ENCODE peak calls at places on chromosomes 16 and 17, in eight cellular contexts. Q is endothelial cell; O is HCT116; T is IMR-90; Z is CD4-positive, alpha-beta T cell; K is progenitor cell of endocrine pancreas; E is cardiac muscle cell; C is MM.1S. B is an unnamed sample.

GRCh38 chr17:30113213-30113612 is 3.4 kb upstream of the NSRP1 start:
- DNase-seq in Z (no peak), C (peak), Q (no peak), T (no peak), K (no peak), E (no peak), O (no peak), B (no peak)

GRCh38 chr17:41413353-41413752 is 11.0 kb downstream of the KRT37 start:
- DNase-seq in Q (no peak), K (no peak), C (no peak), Z (no peak), T (peak), O (no peak), E (no peak), B (no peak)

GRCh38 chr17:1362964-1363363 is 37.1 kb downstream of the YWHAE start:
- DNase-seq in K (no peak), E (peak), T (no peak), C (peak), Q (no peak), Z (no peak), O (no peak), B (peak)

GRCh38 chr17:75927286-75927922 is 13.4 kb downstream of the FBF1 start:
- DNase-seq in C (peak), Z (no peak), K (no peak), E (peak), O (peak), Q (peak), T (no peak), B (peak)

GRCh38 chr17:81365601-81366585 is 29.4 kb upstream of the BAHCC1 start:
- DNase-seq in K (no peak), O (peak), T (peak), E (peak), Q (no peak), C (no peak), Z (no peak), B (no peak)

GRCh38 chr16:53925011-53925410 is 221.1 kb downstream of the FTO start:
- DNase-seq in C (no peak), E (peak), Q (no peak), T (no peak), O (no peak), K (no peak), Z (no peak), B (no peak)

GRCh38 chr16:67163164-67163902 is 1.2 kb upstream of the HSF4 start:
- DNase-seq in O (no peak), Z (peak), K (no peak), C (no peak), T (peak), E (peak), Q (no peak), B (peak)

GRCh38 chr17:45277216-45277849 is 15.4 kb upstream of the SPATA32 start:
- DNase-seq in K (peak), T (peak), E (peak), Z (peak), O (peak), Q (peak), C (peak), B (peak)

GRCh38 chr16:71467810-71468209 is 5.8 kb upstream of the ZNF23 start:
- DNase-seq in Z (peak), K (peak), C (peak), E (peak), O (no peak), Q (peak), T (peak), B (peak)

GRCh38 chr16:9191274-9191850 is 99.9 kb downstream of the HAPSTR1 start:
- DNase-seq in E (no peak), K (no peak), Z (no peak), C (no peak), O (no peak), T (no peak), Q (no peak), B (no peak)

GRCh38 chr16:58678716-58679115 is 5.9 kb downstream of the SLC38A7 start:
- DNase-seq in Z (no peak), K (no peak), C (no peak), Q (no peak), O (no peak), T (no peak), E (peak), B (no peak)

GRCh38 chr17:51035436-51035835 is 85.2 kb downstream of the SPAG9 start:
- DNase-seq in Q (peak), Z (no peak), C (peak), T (peak), O (no peak), E (peak), K (no peak), B (no peak)

GRCh38 chr17:75684924-75685323 is 17.8 kb downstream of the SAP30BP start:
- DNase-seq in K (no peak), O (no peak), Z (no peak), T (no peak), C (no peak), E (no peak), Q (no peak), B (no peak)

GRCh38 chr17:13638855-13639458 is 37.2 kb upstream of the HS3ST3A1 start:
- DNase-seq in C (no peak), E (peak), Q (no peak), K (no peak), Z (no peak), T (peak), O (no peak), B (no peak)

GRCh38 chr17:57289130-57289529 is 32.8 kb downstream of the MSI2 start:
- DNase-seq in E (no peak), C (no peak), T (no peak), O (no peak), Q (no peak), K (no peak), Z (no peak), B (no peak)

GRCh38 chr16:81511371-81511770 is 66.8 kb downstream of the CMIP start:
- DNase-seq in K (no peak), E (peak), T (peak), Q (no peak), Z (no peak), O (peak), C (no peak), B (no peak)

GRCh38 chr16:54283735-54284318 is 2.8 kb downstream of the IRX3 start:
- DNase-seq in K (no peak), Q (no peak), C (no peak), O (no peak), Z (no peak), T (no peak), E (peak), B (peak)

GRCh38 chr17:49575524-49576120 is at the start of gene NXPH3:
- DNase-seq in K (peak), C (peak), Q (peak), T (peak), E (peak), O (no peak), Z (peak), B (peak)

GRCh38 chr17:42677921-42678781 is 1.4 kb upstream of the PLEKHH3 start:
- DNase-seq in K (peak), O (peak), Z (peak), C (peak), T (peak), Q (peak), E (peak), B (peak)

GRCh38 chr16:9978160-9978725 is 204.0 kb downstream of the GRIN2A start:
- DNase-seq in Q (no peak), O (no peak), Z (no peak), E (no peak), C (no peak), T (no peak), K (no peak), B (no peak)

GRCh38 chr17:48747445-48748363 is 19.2 kb upstream of the HOXB13 start:
- DNase-seq in E (no peak), Z (no peak), Q (no peak), C (no peak), K (no peak), O (no peak), T (no peak), B (no peak)

GRCh38 chr16:76207270-76207669 is 69.9 kb upstream of the CNTNAP4 start:
- DNase-seq in T (no peak), Z (no peak), O (no peak), E (no peak), K (no peak), C (no peak), Q (no peak), B (no peak)

GRCh38 chr16:69412287-69412686 is 12.1 kb upstream of the CYB5B start:
- DNase-seq in O (no peak), K (no peak), T (peak), Q (no peak), E (peak), Z (no peak), C (no peak), B (no peak)

GRCh38 chr16:68272501-68273209 is 8.3 kb downstream of the SLC7A6 start:
- DNase-seq in Z (peak), O (no peak), Q (no peak), C (peak), T (no peak), K (no peak), E (no peak), B (no peak)

GRCh38 chr16:67897231-67897630 is 4.2 kb downstream of the PSKH1 start:
- DNase-seq in K (no peak), C (no peak), Q (no peak), T (peak), Z (no peak), E (peak), O (no peak), B (no peak)

GRCh38 chr16:2526135-2526534 is 5.1 kb downstream of the CEMP1 start:
- DNase-seq in C (no peak), E (no peak), T (no peak), K (no peak), Q (no peak), Z (no peak), O (no peak), B (no peak)

GRCh38 chr17:82553210-82553930 is 33.8 kb downstream of the FOXK2 start:
- DNase-seq in Q (no peak), Z (no peak), E (no peak), T (no peak), K (no peak), O (no peak), C (no peak), B (no peak)

GRCh38 chr16:27408012-27408601 is 6.1 kb downstream of the IL21R start:
- DNase-seq in T (peak), C (no peak), O (no peak), Z (peak), K (no peak), Q (no peak), E (peak), B (peak)

GRCh38 chr16:31875112-31875803 is 1.7 kb downstream of the ZNF267 start:
- DNase-seq in Q (no peak), T (peak), E (peak), O (no peak), Z (no peak), C (no peak), K (no peak), B (no peak)

GRCh38 chr16:51666821-51667220 is 515.8 kb upstream of the SALL1 start:
- DNase-seq in Q (no peak), K (no peak), Z (no peak), O (no peak), C (no peak), E (no peak), T (no peak), B (no peak)

GRCh38 chr16:4110680-4111079 is 5.6 kb downstream of the ADCY9 start:
- DNase-seq in K (no peak), Z (no peak), T (no peak), Q (no peak), O (no peak), E (no peak), C (no peak), B (no peak)

GRCh38 chr16:9033125-9033830 is 58.2 kb upstream of the HAPSTR1 start:
- DNase-seq in T (peak), O (peak), Q (no peak), K (no peak), E (peak), C (no peak), Z (no peak), B (peak)

GRCh38 chr16:85557083-85557975 is 55.8 kb upstream of the GSE1 start:
- DNase-seq in O (no peak), T (no peak), Z (peak), C (peak), K (no peak), E (no peak), Q (no peak), B (peak)

GRCh38 chr17:74601944-74602572 is 10.0 kb upstream of the CD300LD start:
- DNase-seq in Q (peak), E (peak), K (peak), O (peak), T (peak), Z (peak), C (peak), B (peak)

GRCh38 chr17:32813021-32813420 is 63.9 kb downstream of the MYO1D start:
- DNase-seq in E (peak), Q (no peak), K (no peak), O (no peak), Z (no peak), C (no peak), T (no peak), B (no peak)

GRCh38 chr17:8067806-8068205 is 19.7 kb downstream of the ALOX12B start:
- DNase-seq in C (no peak), T (no peak), Q (no peak), Z (no peak), O (no peak), K (no peak), E (no peak), B (no peak)

GRCh38 chr17:35821308-35821707 is 12.0 kb downstream of the TAF15 start:
- DNase-seq in Z (no peak), E (no peak), Q (no peak), K (no peak), C (no peak), O (no peak), T (no peak), B (no peak)

DNA sequence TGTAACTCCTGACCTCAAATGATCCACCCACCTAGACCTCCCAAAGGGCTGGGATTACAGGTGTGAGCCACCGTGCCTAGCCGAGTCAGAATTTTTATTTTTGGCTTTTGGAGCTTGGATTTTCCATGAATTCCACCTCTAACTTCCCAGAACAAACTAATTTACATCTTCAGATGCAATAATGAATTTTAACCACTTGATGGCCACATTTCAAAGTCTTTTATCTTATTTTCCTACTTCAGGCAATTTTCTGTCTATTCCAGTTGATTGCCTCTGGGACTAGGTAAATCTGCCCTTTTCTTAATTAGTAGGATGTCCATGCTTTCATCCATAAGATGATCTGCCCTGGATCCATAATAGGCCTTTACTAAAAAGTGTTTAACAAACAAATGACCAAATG is 156.4 kb upstream of the ANKFN1 start:
- DNase-seq in Z (no peak), K (no peak), E (no peak), T (peak), Q (no peak), O (no peak), C (no peak), B (no peak)
- TF ChIP-seq CTCF in Z (no peak), K (peak), E (no peak), T (peak), Q (no peak), O (peak), C (no peak), B (no peak)

DNA sequence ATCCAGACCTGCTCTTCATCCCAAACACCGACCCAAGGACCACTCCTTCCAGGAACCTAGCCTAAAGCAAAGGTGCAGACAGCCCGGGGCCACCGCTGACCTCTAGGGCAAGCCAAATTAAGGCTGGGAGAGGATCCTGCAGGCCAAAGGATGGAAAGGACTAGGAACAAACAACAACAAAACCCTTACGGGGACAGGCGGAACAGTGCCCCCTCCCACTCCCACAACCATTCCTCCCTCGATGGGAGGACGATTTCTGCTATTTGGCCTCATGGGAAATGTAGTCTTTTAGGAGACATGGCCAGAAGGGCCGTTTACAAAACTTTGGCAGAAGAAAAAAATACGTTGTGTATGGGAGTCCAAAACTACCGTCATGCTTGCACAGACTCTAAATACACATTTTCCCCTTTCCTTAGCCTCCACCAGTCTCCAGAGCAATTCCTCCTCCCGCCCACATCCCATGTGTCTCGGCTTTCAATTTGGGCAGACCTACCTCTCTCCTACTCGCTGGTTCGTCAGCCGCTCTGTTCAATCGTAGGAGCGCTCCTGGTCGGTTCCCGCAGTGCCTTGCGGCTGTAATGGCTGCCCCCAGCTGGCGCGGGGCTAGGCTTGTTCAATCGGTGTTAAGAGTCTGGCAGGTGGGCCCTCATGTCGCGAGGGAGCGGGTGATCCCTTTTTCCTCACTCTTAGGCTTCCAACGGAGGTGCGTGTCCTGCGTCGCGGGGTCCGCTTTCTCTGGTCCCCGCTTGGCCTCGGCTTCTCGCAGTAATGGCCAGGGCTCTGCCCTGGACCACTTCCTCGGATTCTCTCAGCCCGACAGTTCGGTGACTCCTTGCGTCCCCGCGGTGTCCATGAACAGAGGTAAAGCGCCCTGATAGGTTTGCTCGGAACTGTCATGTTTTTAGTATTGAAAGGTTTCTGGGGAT is at the start of gene ERAL1:
- DNase-seq in O (peak), Q (peak), Z (peak), T (peak), K (peak), C (peak), E (peak), B (peak)
- TF ChIP-seq CTCF in O (no peak), Q (no peak), Z (no peak), T (no peak), K (peak), C (no peak), E (no peak), B (no peak)

DNA sequence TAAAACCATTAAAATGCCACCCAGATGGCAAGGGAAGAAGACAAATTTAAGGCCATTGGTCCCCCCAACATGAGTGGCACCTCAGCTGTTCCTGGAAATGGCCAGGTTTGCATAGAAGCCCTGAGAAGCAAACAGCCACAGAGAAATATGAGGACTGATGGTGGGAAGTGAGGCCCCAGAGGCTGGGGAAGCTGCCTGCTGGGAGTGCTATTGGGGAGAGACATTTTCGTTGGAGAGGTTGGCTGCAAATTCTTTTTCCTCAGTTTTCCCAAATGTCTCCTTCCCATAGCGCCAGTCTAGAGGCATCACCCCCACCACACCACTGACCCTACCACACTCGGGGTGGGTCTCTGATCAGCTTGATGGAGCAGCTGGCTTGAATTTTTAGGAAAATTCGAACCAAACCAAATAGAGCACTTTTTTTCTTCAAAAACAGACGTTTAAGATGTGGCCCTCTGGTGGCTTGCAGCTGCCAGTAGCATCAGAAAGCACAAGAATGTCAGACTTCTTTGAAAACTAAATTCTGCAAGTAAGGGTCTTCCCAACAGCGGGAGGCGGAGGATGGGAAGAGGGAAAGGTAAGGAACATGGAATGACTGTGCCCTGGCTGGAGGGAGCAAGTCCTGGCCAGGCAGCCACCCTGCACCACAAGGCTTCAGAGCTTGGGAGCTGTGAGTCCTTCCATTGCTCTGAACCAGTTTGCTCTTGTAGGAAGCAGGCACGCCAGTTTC is 13.2 kb upstream of the SLC12A3 start:
- DNase-seq in T (peak), O (no peak), C (no peak), E (peak), Q (no peak), K (no peak), Z (no peak), B (no peak)
- TF ChIP-seq CTCF in T (peak), O (peak), C (peak), E (peak), Q (peak), K (peak), Z (no peak), B (no peak)

DNA sequence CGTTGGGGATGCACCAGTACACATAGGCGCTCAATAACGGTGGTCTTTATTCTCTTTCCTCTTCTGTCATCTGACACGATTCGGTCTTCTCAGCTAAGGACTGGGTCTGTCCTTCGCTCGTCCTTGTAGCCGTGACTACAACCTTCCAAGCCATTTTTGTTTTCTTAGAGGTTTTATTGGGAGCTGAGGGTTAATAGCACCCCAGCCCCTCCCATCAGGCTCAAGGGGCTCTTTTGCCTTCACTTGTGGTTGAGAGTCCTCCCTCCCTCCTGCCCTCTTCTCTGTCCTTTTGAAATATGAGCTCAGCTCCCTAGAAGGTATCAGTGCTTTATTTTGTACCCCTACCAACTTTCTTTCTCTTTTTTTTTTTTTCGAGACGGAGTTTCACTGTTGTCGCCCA is 24.7 kb downstream of the SOCS3 start:
- DNase-seq in E (no peak), Q (no peak), T (no peak), C (no peak), K (no peak), O (no peak), Z (no peak), B (no peak)
- TF ChIP-seq CTCF in E (no peak), Q (no peak), T (no peak), C (no peak), K (no peak), O (no peak), Z (no peak), B (no peak)

GRCh38 chr17:15409721-15410247 is 57.6 kb downstream of the CDRT4 start:
- DNase-seq in Z (no peak), O (no peak), T (peak), E (peak), Q (no peak), K (no peak), C (no peak), B (no peak)

GRCh38 chr17:15405016-15405415 is 62.4 kb downstream of the CDRT4 start:
- DNase-seq in T (no peak), E (no peak), O (no peak), C (no peak), Q (no peak), K (no peak), Z (no peak), B (no peak)

GRCh38 chr17:15411556-15412198 is 55.7 kb downstream of the CDRT4 start:
- DNase-seq in K (no peak), Q (no peak), E (no peak), O (no peak), C (no peak), T (no peak), Z (no peak), B (no peak)

GRCh38 chr17:15406081-15406480 is 61.3 kb downstream of the CDRT4 start:
- DNase-seq in C (no peak), Q (no peak), K (no peak), O (no peak), Z (no peak), E (peak), T (no peak), B (no peak)

GRCh38 chr17:15408803-15409202 is 58.6 kb downstream of the CDRT4 start:
- DNase-seq in C (no peak), T (no peak), E (no peak), Q (no peak), K (no peak), O (no peak), Z (no peak), B (no peak)
- TF ChIP-seq CTCF in C (no peak), T (no peak), E (no peak), Q (no peak), K (no peak), O (peak), Z (no peak), B (no peak)

B was measured in GM20000.